ENCODE peak calls at places on chromosomes 12 and 14, in seven cellular contexts. M is stimulated activated CD4-positive, alpha-beta T cell treated with anti-CD3 and anti-CD28 coated beads, TNF-alpha, amount 100 ng/mL, for 4 hours; W is left colon; C is H7; J is LoVo; P is erythroblast; B is caudate nucleus. S is an unnamed sample.

GRCh38 chr12:69657376-69658137 is 41.5 kb downstream of the BEST3 start:
- DNase-seq in B (no peak), M (no peak), W (no peak), J (no peak), P (peak), C (no peak), S (peak)

GRCh38 chr12:111396726-111397445 is 8.8 kb upstream of the SH2B3 start:
- DNase-seq in B (peak), C (peak), J (peak), P (peak), M (peak), W (peak), S (peak)

GRCh38 chr14:100294963-100295330 is 11.3 kb downstream of the SLC25A29 start:
- DNase-seq in C (no peak), J (no peak), W (no peak), B (no peak), P (no peak), M (no peak), S (no peak)

GRCh38 chr12:9751204-9752144 is 9.2 kb downstream of the CD69 start:
- DNase-seq in W (no peak), M (no peak), B (no peak), C (no peak), P (peak), J (peak), S (peak)

GRCh38 chr14:99252443-99252939 is 19.5 kb downstream of the BCL11B start:
- DNase-seq in W (no peak), B (no peak), M (no peak), C (no peak), P (no peak), J (no peak), S (no peak)

GRCh38 chr14:104346112-104346462 is 207.7 kb downstream of the KIF26A start:
- DNase-seq in M (no peak), J (no peak), C (peak), B (no peak), W (no peak), P (no peak), S (no peak)

GRCh38 chr12:124927325-124928094 is 13.1 kb upstream of the UBC start:
- DNase-seq in C (peak), J (peak), B (no peak), M (peak), P (no peak), W (peak), S (peak)

GRCh38 chr12:132075026-132075713 is 68.9 kb downstream of the DDX51 start:
- DNase-seq in W (no peak), C (peak), J (no peak), B (no peak), P (no peak), M (no peak), S (no peak)

GRCh38 chr12:113151655-113152054 is 2.1 kb downstream of the CFAP73 start:
- DNase-seq in P (no peak), M (no peak), C (no peak), J (no peak), W (no peak), B (no peak), S (no peak)

GRCh38 chr14:55277972-55278740 is 6.9 kb downstream of the FBXO34 start:
- DNase-seq in J (no peak), B (no peak), P (no peak), W (no peak), M (no peak), C (no peak), S (no peak)

GRCh38 chr12:107558141-107558815 is 127.3 kb upstream of the PWP1 start:
- DNase-seq in B (no peak), P (no peak), C (no peak), J (no peak), M (no peak), W (no peak), S (no peak)

GRCh38 chr12:80033457-80033856 is 65.9 kb upstream of the OTOGL start:
- DNase-seq in B (no peak), P (no peak), W (no peak), M (no peak), C (no peak), J (no peak), S (no peak)

GRCh38 chr14:68842298-68842697 is 49.4 kb upstream of the ZFP36L1 start:
- DNase-seq in J (no peak), P (no peak), C (no peak), B (no peak), M (no peak), W (no peak), S (no peak)

GRCh38 chr14:69741055-69741454 is 25.9 kb upstream of the SRSF5 start:
- DNase-seq in B (no peak), W (no peak), P (no peak), J (peak), M (no peak), C (no peak), S (no peak)

GRCh38 chr12:21526721-21527345 is 737 bp downstream of the SPX start:
- DNase-seq in P (no peak), W (no peak), J (no peak), M (no peak), B (no peak), C (peak), S (no peak)

GRCh38 chr14:87540339-87540738 is 452.6 kb downstream of the GALC start:
- DNase-seq in B (no peak), C (no peak), P (no peak), W (no peak), J (no peak), M (no peak), S (no peak)

GRCh38 chr14:100774164-100774537 is 47.5 kb downstream of the DLK1 start:
- DNase-seq in M (no peak), J (no peak), B (no peak), P (no peak), C (no peak), W (no peak), S (no peak)

GRCh38 chr14:100840286-100840685 is 14.4 kb downstream of the MEG3 start:
- DNase-seq in M (no peak), C (peak), P (no peak), J (no peak), B (no peak), W (no peak), S (no peak)

GRCh38 chr12:130872179-130873096 is 572 bp downstream of the RAN start:
- DNase-seq in C (peak), W (peak), M (no peak), P (peak), B (peak), J (peak), S (no peak)

GRCh38 chr14:100605706-100606686 is 18.8 kb upstream of the BEGAIN start:
- DNase-seq in M (no peak), C (peak), J (no peak), P (no peak), B (no peak), W (no peak), S (no peak)

GRCh38 chr12:3777206-3777809 is 24.4 kb upstream of the CRACR2A start:
- DNase-seq in C (peak), W (no peak), P (peak), J (peak), B (no peak), M (no peak), S (peak)

GRCh38 chr12:84793558-84794367 is 118.8 kb downstream of the SLC6A15 start:
- DNase-seq in J (no peak), W (no peak), B (no peak), C (no peak), P (no peak), M (no peak), S (no peak)

GRCh38 chr12:7512528-7512927 is 9.0 kb upstream of the CD163 start:
- DNase-seq in M (no peak), C (no peak), W (no peak), J (peak), B (no peak), P (no peak), S (peak)